ENCODE peak calls at places on chromosomes 6 and 20, in eight cellular contexts. U is IMR-90, G is heart left ventricle, N is ovary, M is A549, V is testis, S is sigmoid colon, R is Peyer's patch. Z is an unnamed sample.

GRCh38 chr20:7392551-7392950 is 547.7 kb downstream of the HAO1 start:
- DNase-seq in U (no peak), N (no peak), V (no peak), M (no peak), G (no peak), S (no peak), R (no peak), Z (no peak)

GRCh38 chr6:3045369-3045768 is 22.9 kb upstream of the RIPK1 start:
- DNase-seq in U (no peak), N (no peak), R (no peak), G (no peak), M (no peak), V (no peak), S (no peak), Z (no peak)

GRCh38 chr6:101633081-101633480 is 239.6 kb downstream of the GRIK2 start:
- DNase-seq in R (no peak), V (no peak), S (no peak), N (no peak), G (no peak), M (no peak), U (no peak), Z (no peak)

GRCh38 chr20:25865715-25866656 is 169.3 kb upstream of the ZNF337 start:
- DNase-seq in G (peak; percentile 86), S (peak; percentile 85), V (peak; percentile 82), U (peak; percentile 41), N (peak; percentile 65), M (peak; percentile 58), R (no peak), Z (peak; percentile 78)

GRCh38 chr6:145544514-145544913 is 190.8 kb downstream of the EPM2A start:
- DNase-seq in G (no peak), V (no peak), R (no peak), S (no peak), M (no peak), N (no peak), U (no peak), Z (no peak)

GRCh38 chr6:70396796-70397729 is 16.2 kb upstream of the FAM135A start:
- DNase-seq in N (no peak), M (no peak), S (no peak), R (no peak), U (no peak), V (no peak), G (no peak), Z (peak; percentile 28)

GRCh38 chr6:155524249-155524651 is 68.6 kb upstream of the NOX3 start:
- DNase-seq in G (no peak), N (no peak), R (no peak), V (no peak), M (no peak), U (peak; percentile 76), S (no peak), Z (no peak)

GRCh38 chr6:52162940-52163908 is 23.0 kb upstream of the IL17A start:
- DNase-seq in G (no peak), S (no peak), M (peak; percentile 2), R (no peak), U (peak; percentile 30), V (no peak), N (no peak), Z (no peak)

GRCh38 chr6:12312736-12313135 is 22.6 kb downstream of the EDN1 start:
- DNase-seq in R (no peak), U (no peak), V (no peak), S (no peak), G (no peak), M (no peak), N (no peak), Z (no peak)

GRCh38 chr6:154705471-154706113 is 27.6 kb upstream of the SCAF8 start:
- DNase-seq in N (no peak), M (no peak), U (no peak), R (no peak), V (peak; percentile 30), G (no peak), S (no peak), Z (peak; percentile 12)

GRCh38 chr6:146968041-146968760 is 236.0 kb upstream of the STXBP5 start:
- DNase-seq in N (no peak), V (no peak), U (peak; percentile 84), M (no peak), R (no peak), G (no peak), S (no peak), Z (peak; percentile 13)

GRCh38 chr20:63701329-63702035 is 5.0 kb downstream of the TNFRSF6B start:
- DNase-seq in N (no peak), U (no peak), V (no peak), S (peak; percentile 64), G (no peak), M (no peak), R (no peak), Z (no peak)

GRCh38 chr6:15905488-15906392 is 223.1 kb upstream of the MYLIP start:
- DNase-seq in M (no peak), R (peak; percentile 26), V (peak; percentile 54), N (no peak), G (no peak), U (no peak), S (no peak), Z (no peak)

GRCh38 chr6:36769676-36770499 is 69.4 kb downstream of the CPNE5 start:
- DNase-seq in V (no peak), U (peak; percentile 51), M (no peak), R (peak; percentile 35), G (no peak), S (no peak), N (no peak), Z (no peak)

GRCh38 chr6:119166024-119166782 is 87.7 kb upstream of the FAM184A start:
- DNase-seq in G (no peak), M (no peak), R (no peak), S (no peak), U (no peak), V (no peak), N (no peak), Z (no peak)

GRCh38 chr6:20403080-20403765 is 1.5 kb downstream of the E2F3 start:
- DNase-seq in N (peak; percentile 52), S (peak; percentile 91), U (peak; percentile 74), R (peak; percentile 92), V (peak; percentile 88), M (peak; percentile 49), G (peak; percentile 92), Z (peak; percentile 86)

GRCh38 chr20:5621305-5621704 is 128.9 kb upstream of the SHLD1 start:
- DNase-seq in S (no peak), U (no peak), M (no peak), R (no peak), G (no peak), V (no peak), N (no peak), Z (peak; percentile 71)

GRCh38 chr6:106053484-106053883 is 32.7 kb upstream of the PRDM1 start:
- DNase-seq in G (no peak), M (no peak), N (no peak), V (no peak), U (no peak), R (no peak), S (no peak), Z (peak; percentile 10)

GRCh38 chr6:132569170-132569569 is 952 bp upstream of the TAAR6 start:
- DNase-seq in G (no peak), V (no peak), U (no peak), R (no peak), S (no peak), M (no peak), N (no peak), Z (no peak)

GRCh38 chr20:23115823-23116222 is 29.7 kb upstream of the CD93 start:
- DNase-seq in G (no peak), R (no peak), M (no peak), S (peak; percentile 24), V (no peak), U (no peak), N (no peak), Z (no peak)

GRCh38 chr20:23114448-23114847 is 28.3 kb upstream of the CD93 start:
- DNase-seq in V (no peak), M (no peak), G (no peak), S (no peak), N (no peak), U (no peak), R (no peak), Z (no peak)

GRCh38 chr20:23117738-23118137 is 31.6 kb upstream of the CD93 start:
- DNase-seq in R (no peak), M (no peak), V (no peak), U (no peak), S (peak; percentile 29), G (no peak), N (no peak), Z (no peak)

GRCh38 chr20:23118144-23118543 is 32.0 kb upstream of the CD93 start:
- DNase-seq in N (no peak), U (no peak), S (peak; percentile 30), R (no peak), G (no peak), V (no peak), M (no peak), Z (no peak)

GRCh38 chr20:23116301-23117089 is 30.4 kb upstream of the CD93 start:
- DNase-seq in M (no peak), R (no peak), V (no peak), G (no peak), S (peak; percentile 59), U (peak; percentile 47), N (no peak), Z (no peak)
- H3K27ac ChIP-seq in M (peak overlapping the region; percentile 8), R (no peak overlapping the region), V (peak overlapping the region; percentile 44), G (no peak overlapping the region), S (peak overlapping the region; percentile 38), U (no peak overlapping the region), N (no peak overlapping the region), Z (no peak overlapping the region)

GRCh38 chr6:130018830-130019795 is 732 bp downstream of the L3MBTL3 start:
- DNase-seq in U (peak; percentile 37), S (peak; percentile 66), G (peak; percentile 35), N (peak; percentile 21), M (peak; percentile 11), V (peak; percentile 49), R (peak; percentile 48), Z (peak; percentile 25)

GRCh38 chr6:130020892-130021483 is 2.6 kb downstream of the L3MBTL3 start:
- DNase-seq in S (peak; percentile 93), G (peak; percentile 77), U (peak; percentile 95), V (peak; percentile 91), M (peak; percentile 28), R (peak; percentile 82), N (peak; percentile 78), Z (peak; percentile 88)

GRCh38 chr6:130019796-130020105 is 1.4 kb downstream of the L3MBTL3 start:
- DNase-seq in U (no peak), R (no peak), M (no peak), N (no peak), G (no peak), S (no peak), V (no peak), Z (no peak)

GRCh38 chr6:130020106-130020851 is 1.9 kb downstream of the L3MBTL3 start:
- DNase-seq in V (peak; percentile 47), S (peak; percentile 68), M (peak; percentile 10), N (peak; percentile 31), R (peak; percentile 63), G (peak; percentile 35), U (no peak), Z (peak; percentile 21)

GRCh38 chr6:130018292-130018829 is at the start of gene L3MBTL3:
- DNase-seq in G (peak; percentile 91), S (peak; percentile 94), V (peak; percentile 91), R (peak; percentile 90), M (peak; percentile 52), U (peak; percentile 83), N (peak; percentile 84), Z (peak; percentile 88)
- TF ChIP-seq POLR2A in G (no peak), S (no peak), V (no peak), R (no peak), M (no peak), U (no peak), N (no peak), Z (no peak)

GRCh38 chr20:50280851-50281655 is 90.4 kb downstream of the CEBPB start:
- DNase-seq in N (no peak), V (no peak), M (no peak), G (no peak), S (no peak), U (no peak), R (no peak), Z (no peak)
- H3K4me1 ChIP-seq in N (peaks cover 23% of the 10 kb centered on the region), V (peaks cover 47% of the 10 kb centered on the region), M (peaks cover 76% of the 10 kb centered on the region), G (peaks cover 13% of the 10 kb centered on the region), S (peaks cover 32% of the 10 kb centered on the region), U (peaks cover 28% of the 10 kb centered on the region), R (no peaks in the 10 kb centered on the region), Z (peaks cover 32% of the 10 kb centered on the region)

GRCh38 chr6:142385352-142385751 is 83.5 kb downstream of the ADGRG6 start:
- DNase-seq in V (no peak), M (no peak), N (no peak), R (no peak), U (no peak), G (no peak), S (no peak), Z (no peak)
- H3K27ac ChIP-seq in V (no peak overlapping the region), M (peak overlapping the region; percentile 68), N (no peak overlapping the region), R (no peak overlapping the region), U (no peak overlapping the region), G (no peak overlapping the region), S (no peak overlapping the region), Z (no peak overlapping the region)